ENCODE peak calls at places on chromosomes 2 and 18, in eight cellular contexts. One of them, this sample, is unnamed.

GRCh38 chr18:64276736-64277135 is 127.8 kb upstream of the LINC00305 start:
- DNase-seq in pancreas: no peak
- DNase-seq in fibroblast of pulmonary artery: peak
- DNase-seq in progenitor cell of endocrine pancreas: no peak
- DNase-seq in epithelial cell of esophagus: no peak
- DNase-seq in fibroblast of mammary gland: no peak
- DNase-seq in SK-N-SH: no peak
- DNase-seq in K562: no peak
- DNase-seq in this sample: no peak

GRCh38 chr2:75640621-75641121 is 5.9 kb upstream of the MRPL19 start:
- DNase-seq in pancreas: peak
- DNase-seq in SK-N-SH: peak
- DNase-seq in K562: peak
- DNase-seq in progenitor cell of endocrine pancreas: peak
- DNase-seq in fibroblast of mammary gland: peak
- DNase-seq in fibroblast of pulmonary artery: peak
- DNase-seq in epithelial cell of esophagus: peak
- DNase-seq in this sample: peak

GRCh38 chr18:58578835-58579560 is 49.9 kb downstream of the ALPK2 start:
- DNase-seq in progenitor cell of endocrine pancreas: no peak
- DNase-seq in fibroblast of pulmonary artery: peak
- DNase-seq in epithelial cell of esophagus: peak
- DNase-seq in SK-N-SH: no peak
- DNase-seq in fibroblast of mammary gland: peak
- DNase-seq in K562: no peak
- DNase-seq in pancreas: no peak
- DNase-seq in this sample: peak

GRCh38 chr2:55986700-55987440 is 63.3 kb upstream of the EFEMP1 start:
- DNase-seq in fibroblast of pulmonary artery: peak
- DNase-seq in pancreas: no peak
- DNase-seq in fibroblast of mammary gland: peak
- DNase-seq in progenitor cell of endocrine pancreas: no peak
- DNase-seq in K562: no peak
- DNase-seq in epithelial cell of esophagus: peak
- DNase-seq in SK-N-SH: no peak
- DNase-seq in this sample: no peak

GRCh38 chr2:67221266-67221665 is 175.9 kb upstream of the ETAA1 start:
- DNase-seq in progenitor cell of endocrine pancreas: no peak
- DNase-seq in SK-N-SH: no peak
- DNase-seq in pancreas: no peak
- DNase-seq in fibroblast of mammary gland: no peak
- DNase-seq in fibroblast of pulmonary artery: peak
- DNase-seq in K562: no peak
- DNase-seq in epithelial cell of esophagus: no peak
- DNase-seq in this sample: no peak

GRCh38 chr2:29650634-29651097 is 270.7 kb downstream of the ALK start:
- DNase-seq in fibroblast of mammary gland: no peak
- DNase-seq in SK-N-SH: peak
- DNase-seq in epithelial cell of esophagus: peak
- DNase-seq in pancreas: no peak
- DNase-seq in progenitor cell of endocrine pancreas: no peak
- DNase-seq in K562: no peak
- DNase-seq in fibroblast of pulmonary artery: no peak
- DNase-seq in this sample: peak

GRCh38 chr2:130823886-130824491 is 12.7 kb upstream of the ARHGEF4 start:
- DNase-seq in progenitor cell of endocrine pancreas: no peak
- DNase-seq in fibroblast of mammary gland: no peak
- DNase-seq in pancreas: no peak
- DNase-seq in K562: no peak
- DNase-seq in epithelial cell of esophagus: no peak
- DNase-seq in fibroblast of pulmonary artery: no peak
- DNase-seq in SK-N-SH: no peak
- DNase-seq in this sample: no peak

GRCh38 chr2:178295115-178295514 is 100.8 kb downstream of the OSBPL6 start:
- DNase-seq in epithelial cell of esophagus: no peak
- DNase-seq in progenitor cell of endocrine pancreas: no peak
- DNase-seq in fibroblast of pulmonary artery: no peak
- DNase-seq in K562: no peak
- DNase-seq in pancreas: no peak
- DNase-seq in fibroblast of mammary gland: no peak
- DNase-seq in SK-N-SH: no peak
- DNase-seq in this sample: no peak

GRCh38 chr2:151728736-151729415 is 5.4 kb downstream of the NEB start:
- DNase-seq in fibroblast of mammary gland: no peak
- DNase-seq in progenitor cell of endocrine pancreas: no peak
- DNase-seq in SK-N-SH: no peak
- DNase-seq in K562: peak
- DNase-seq in fibroblast of pulmonary artery: no peak
- DNase-seq in epithelial cell of esophagus: no peak
- DNase-seq in pancreas: no peak
- DNase-seq in this sample: no peak

GRCh38 chr2:138428710-138429440 is 72.7 kb upstream of the SPOPL start:
- DNase-seq in progenitor cell of endocrine pancreas: no peak
- DNase-seq in SK-N-SH: no peak
- DNase-seq in epithelial cell of esophagus: no peak
- DNase-seq in fibroblast of pulmonary artery: no peak
- DNase-seq in pancreas: no peak
- DNase-seq in fibroblast of mammary gland: no peak
- DNase-seq in K562: no peak
- DNase-seq in this sample: no peak

GRCh38 chr2:10552220-10552870 is 104.2 kb upstream of the ODC1 start:
- DNase-seq in pancreas: no peak
- DNase-seq in epithelial cell of esophagus: no peak
- DNase-seq in fibroblast of mammary gland: no peak
- DNase-seq in fibroblast of pulmonary artery: no peak
- DNase-seq in SK-N-SH: peak
- DNase-seq in K562: no peak
- DNase-seq in progenitor cell of endocrine pancreas: no peak
- DNase-seq in this sample: peak

GRCh38 chr2:23636412-23636811 is 251.4 kb downstream of the KLHL29 start:
- DNase-seq in fibroblast of pulmonary artery: peak
- DNase-seq in pancreas: no peak
- DNase-seq in epithelial cell of esophagus: peak
- DNase-seq in K562: peak
- DNase-seq in SK-N-SH: peak
- DNase-seq in progenitor cell of endocrine pancreas: no peak
- DNase-seq in fibroblast of mammary gland: peak
- DNase-seq in this sample: no peak

GRCh38 chr2:230714122-230714453 is 1.4 kb downstream of the CAB39 start:
- DNase-seq in progenitor cell of endocrine pancreas: no peak
- DNase-seq in SK-N-SH: no peak
- DNase-seq in K562: peak
- DNase-seq in fibroblast of mammary gland: peak
- DNase-seq in pancreas: no peak
- DNase-seq in fibroblast of pulmonary artery: peak
- DNase-seq in epithelial cell of esophagus: peak
- DNase-seq in this sample: peak

GRCh38 chr2:37085731-37086147 is 1.4 kb downstream of the GPATCH11 start:
- DNase-seq in epithelial cell of esophagus: peak
- DNase-seq in fibroblast of mammary gland: peak
- DNase-seq in pancreas: no peak
- DNase-seq in progenitor cell of endocrine pancreas: no peak
- DNase-seq in SK-N-SH: no peak
- DNase-seq in K562: peak
- DNase-seq in fibroblast of pulmonary artery: peak
- DNase-seq in this sample: peak

GRCh38 chr2:96859338-96859649 is 1.5 kb upstream of the ANKRD39 start:
- DNase-seq in progenitor cell of endocrine pancreas: no peak
- DNase-seq in fibroblast of mammary gland: no peak
- DNase-seq in K562: no peak
- DNase-seq in SK-N-SH: no peak
- DNase-seq in pancreas: peak
- DNase-seq in fibroblast of pulmonary artery: no peak
- DNase-seq in epithelial cell of esophagus: no peak
- DNase-seq in this sample: no peak

GRCh38 chr2:71166812-71167211 is 36.4 kb downstream of the MPHOSPH10 start:
- DNase-seq in pancreas: no peak
- DNase-seq in fibroblast of mammary gland: peak
- DNase-seq in fibroblast of pulmonary artery: no peak
- DNase-seq in K562: no peak
- DNase-seq in progenitor cell of endocrine pancreas: no peak
- DNase-seq in SK-N-SH: no peak
- DNase-seq in epithelial cell of esophagus: peak
- DNase-seq in this sample: peak

GRCh38 chr2:128276878-128277675 is 41.6 kb downstream of the HS6ST1 start:
- DNase-seq in epithelial cell of esophagus: no peak
- DNase-seq in SK-N-SH: no peak
- DNase-seq in pancreas: no peak
- DNase-seq in progenitor cell of endocrine pancreas: no peak
- DNase-seq in fibroblast of pulmonary artery: no peak
- DNase-seq in fibroblast of mammary gland: no peak
- DNase-seq in K562: no peak
- DNase-seq in this sample: no peak

GRCh38 chr18:48539406-48540328 is 836 bp downstream of the CTIF start:
- DNase-seq in fibroblast of mammary gland: peak
- DNase-seq in SK-N-SH: peak
- DNase-seq in progenitor cell of endocrine pancreas: peak
- DNase-seq in pancreas: peak
- DNase-seq in fibroblast of pulmonary artery: peak
- DNase-seq in epithelial cell of esophagus: peak
- DNase-seq in K562: peak
- DNase-seq in this sample: peak

GRCh38 chr18:48541747-48542108 is 2.9 kb downstream of the CTIF start:
- DNase-seq in fibroblast of mammary gland: no peak
- DNase-seq in SK-N-SH: no peak
- DNase-seq in epithelial cell of esophagus: no peak
- DNase-seq in pancreas: no peak
- DNase-seq in progenitor cell of endocrine pancreas: no peak
- DNase-seq in fibroblast of pulmonary artery: no peak
- DNase-seq in K562: no peak
- DNase-seq in this sample: no peak

GRCh38 chr18:48538531-48539405 is at the start of gene CTIF:
- DNase-seq in fibroblast of pulmonary artery: peak
- DNase-seq in pancreas: peak
- DNase-seq in progenitor cell of endocrine pancreas: peak
- DNase-seq in K562: peak
- DNase-seq in SK-N-SH: peak
- DNase-seq in fibroblast of mammary gland: peak
- DNase-seq in epithelial cell of esophagus: peak
- DNase-seq in this sample: peak

GRCh38 chr18:48541026-48541746 is 2.4 kb downstream of the CTIF start:
- DNase-seq in fibroblast of mammary gland: peak
- DNase-seq in pancreas: no peak
- DNase-seq in fibroblast of pulmonary artery: peak
- DNase-seq in epithelial cell of esophagus: peak
- DNase-seq in SK-N-SH: peak
- DNase-seq in progenitor cell of endocrine pancreas: peak
- DNase-seq in K562: peak
- DNase-seq in this sample: peak

GRCh38 chr18:48540329-48541025 is 1.6 kb downstream of the CTIF start:
- DNase-seq in K562: peak
- DNase-seq in progenitor cell of endocrine pancreas: peak
- DNase-seq in fibroblast of mammary gland: peak
- DNase-seq in pancreas: peak
- DNase-seq in fibroblast of pulmonary artery: peak
- DNase-seq in epithelial cell of esophagus: peak
- DNase-seq in SK-N-SH: peak
- DNase-seq in this sample: peak
- TF ChIP-seq CTCF in K562: peak
- TF ChIP-seq CTCF in progenitor cell of endocrine pancreas: peak
- TF ChIP-seq CTCF in fibroblast of mammary gland: no peak
- TF ChIP-seq CTCF in pancreas: no peak
- TF ChIP-seq CTCF in fibroblast of pulmonary artery: peak
- TF ChIP-seq CTCF in epithelial cell of esophagus: no peak
- TF ChIP-seq CTCF in SK-N-SH: peak
- TF ChIP-seq CTCF in this sample: peak

DNA sequence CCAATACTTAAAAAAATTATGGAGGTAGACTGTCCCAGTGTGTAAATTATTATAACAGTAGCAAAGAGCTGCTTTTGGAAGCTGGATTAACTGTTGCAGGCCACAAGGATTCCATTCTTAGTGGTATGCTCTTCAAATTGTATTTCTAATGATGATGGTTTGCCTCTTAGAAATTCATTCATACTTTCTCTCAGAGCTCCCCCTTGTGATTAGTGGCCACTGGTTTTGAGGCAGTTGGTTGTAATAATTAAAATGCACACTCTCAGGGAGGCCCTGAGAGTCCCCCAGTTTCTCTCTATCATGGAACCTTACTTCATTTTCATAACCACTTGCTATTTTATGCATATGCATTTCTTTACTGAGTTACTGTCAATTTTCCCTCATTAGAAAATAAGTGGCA is 122.5 kb downstream of the PLA2R1 start:
- DNase-seq in K562: peak
- DNase-seq in fibroblast of pulmonary artery: peak
- DNase-seq in pancreas: no peak
- DNase-seq in epithelial cell of esophagus: peak
- DNase-seq in SK-N-SH: peak
- DNase-seq in progenitor cell of endocrine pancreas: no peak
- DNase-seq in fibroblast of mammary gland: peak
- DNase-seq in this sample: peak
- TF ChIP-seq CTCF in K562: peak
- TF ChIP-seq CTCF in fibroblast of pulmonary artery: peak
- TF ChIP-seq CTCF in pancreas: no peak
- TF ChIP-seq CTCF in epithelial cell of esophagus: peak
- TF ChIP-seq CTCF in SK-N-SH: peak
- TF ChIP-seq CTCF in progenitor cell of endocrine pancreas: peak
- TF ChIP-seq CTCF in fibroblast of mammary gland: peak
- TF ChIP-seq CTCF in this sample: peak

DNA sequence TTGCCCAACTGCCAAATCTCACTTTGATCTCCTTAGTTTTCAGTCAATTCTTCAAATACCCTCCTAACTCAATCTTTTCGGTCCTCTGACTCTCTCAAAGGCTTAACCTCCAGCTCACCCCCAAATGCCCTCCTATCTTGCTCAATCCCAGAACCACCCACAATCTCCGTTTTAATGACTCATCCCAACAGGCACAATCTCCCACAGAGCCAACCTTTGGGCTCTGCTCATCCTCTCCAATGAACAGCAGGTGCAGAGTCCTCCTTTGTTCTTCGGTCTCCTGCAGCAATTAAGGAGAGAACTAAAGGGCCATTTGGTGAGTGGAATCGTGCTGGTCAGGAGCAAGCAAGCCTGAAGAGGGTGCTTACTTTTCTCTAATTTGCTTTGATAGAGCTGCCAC is 366.1 kb upstream of the CRIM1 start:
- DNase-seq in pancreas: no peak
- DNase-seq in progenitor cell of endocrine pancreas: no peak
- DNase-seq in fibroblast of pulmonary artery: no peak
- DNase-seq in SK-N-SH: no peak
- DNase-seq in epithelial cell of esophagus: peak
- DNase-seq in fibroblast of mammary gland: no peak
- DNase-seq in K562: no peak
- DNase-seq in this sample: peak
- TF ChIP-seq CTCF in pancreas: no peak
- TF ChIP-seq CTCF in progenitor cell of endocrine pancreas: no peak
- TF ChIP-seq CTCF in fibroblast of pulmonary artery: no peak
- TF ChIP-seq CTCF in SK-N-SH: no peak
- TF ChIP-seq CTCF in epithelial cell of esophagus: no peak
- TF ChIP-seq CTCF in fibroblast of mammary gland: no peak
- TF ChIP-seq CTCF in K562: no peak
- TF ChIP-seq CTCF in this sample: no peak

DNA sequence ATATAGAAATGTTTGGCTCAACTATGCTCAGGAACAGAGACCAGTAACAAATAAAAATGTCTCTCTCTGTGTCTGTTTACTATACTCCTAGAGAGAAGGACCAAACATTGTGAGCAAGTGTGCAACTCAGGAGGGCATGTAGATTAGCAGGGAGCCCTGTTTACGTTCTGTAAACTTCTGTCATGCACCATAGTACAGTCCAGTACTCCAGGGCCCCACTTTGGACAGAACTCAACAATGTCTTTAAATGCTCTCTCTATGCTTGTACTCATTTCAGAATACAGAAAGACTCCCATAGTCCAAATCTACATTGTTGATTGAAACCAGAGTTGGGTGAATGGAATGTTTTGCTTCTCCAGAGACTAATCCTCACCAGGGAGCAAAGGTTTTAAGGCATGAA is 934.8 kb downstream of the NRXN1 start:
- DNase-seq in SK-N-SH: no peak
- DNase-seq in fibroblast of mammary gland: no peak
- DNase-seq in K562: no peak
- DNase-seq in progenitor cell of endocrine pancreas: no peak
- DNase-seq in epithelial cell of esophagus: no peak
- DNase-seq in fibroblast of pulmonary artery: no peak
- DNase-seq in pancreas: no peak
- DNase-seq in this sample: no peak
- TF ChIP-seq CTCF in SK-N-SH: no peak
- TF ChIP-seq CTCF in fibroblast of mammary gland: no peak
- TF ChIP-seq CTCF in K562: no peak
- TF ChIP-seq CTCF in progenitor cell of endocrine pancreas: no peak
- TF ChIP-seq CTCF in epithelial cell of esophagus: no peak
- TF ChIP-seq CTCF in fibroblast of pulmonary artery: no peak
- TF ChIP-seq CTCF in pancreas: no peak
- TF ChIP-seq CTCF in this sample: no peak

This sample was measured in bronchial epithelial cell.